ENCODE peak calls at places on chromosomes 16 and 17, in five cellular contexts. N is endodermal cell, F is left lung, O is GM04504, S is heart right ventricle. H is an unnamed sample.

GRCh38 chr16:57422026-57422944 is 17.7 kb downstream of the CCL17 start:
- DNase-seq in S (peak), N (peak), O (peak), F (no peak), H (no peak)

GRCh38 chr17:15463363-15463762 is 4.1 kb downstream of the CDRT4 start:
- DNase-seq in N (peak), O (no peak), S (peak), F (peak), H (no peak)

GRCh38 chr16:1012135-1012534 is 30.6 kb downstream of the SOX8 start:
- DNase-seq in O (no peak), N (no peak), F (no peak), S (no peak), H (no peak)

GRCh38 chr17:79028496-79029326 is 4.7 kb downstream of the C1QTNF1 start:
- DNase-seq in O (no peak), F (no peak), N (peak), S (no peak), H (no peak)

GRCh38 chr16:54171855-54172537 is 114.6 kb downstream of the IRX3 start:
- DNase-seq in F (no peak), O (peak), N (peak), S (no peak), H (no peak)

GRCh38 chr16:70696952-70697600 is 11.2 kb upstream of the MTSS2 start:
- DNase-seq in S (no peak), F (peak), O (no peak), N (peak), H (no peak)

GRCh38 chr16:84156342-84156784 is 11.3 kb downstream of the DNAAF1 start:
- DNase-seq in F (no peak), S (no peak), O (no peak), N (no peak), H (no peak)

GRCh38 chr17:80426671-80427326 is 11.8 kb downstream of the ENDOV start:
- DNase-seq in O (peak), S (peak), F (peak), N (peak), H (peak)

GRCh38 chr17:69539781-69540319 is 125.4 kb downstream of the MAP2K6 start:
- DNase-seq in N (no peak), O (peak), F (no peak), S (no peak), H (no peak)

GRCh38 chr16:20334396-20334795 is 7.1 kb upstream of the GP2 start:
- DNase-seq in F (no peak), O (no peak), S (no peak), N (no peak), H (no peak)

H was measured in CD14-positive monocyte.